ENCODE peak calls at places on chromosomes 13 and 19, in four cellular contexts. O, U, Y and H are unnamed samples.

GRCh38 chr13:99656843-99657506 is 155.7 kb downstream of the TM9SF2 start:
- DNase-seq in O (no peak), U (no peak), Y (no peak), H (no peak)

GRCh38 chr19:12774588-12775555 is at the start of gene HOOK2:
- DNase-seq in O (peak; percentile 99), U (peak; percentile 90), Y (peak; percentile 93), H (no peak)

GRCh38 chr19:54179921-54180452 is 7.0 kb upstream of the TMC4 start:
- DNase-seq in O (peak; percentile 72), U (no peak), Y (peak; percentile 70), H (peak; percentile 62)

GRCh38 chr13:98260357-98261164 is 83.5 kb upstream of the RNF113B start:
- DNase-seq in O (no peak), U (no peak), Y (no peak), H (no peak)

GRCh38 chr13:19183676-19184075 is 2.1 kb upstream of the TUBA3C start:
- DNase-seq in O (peak; percentile 2), U (no peak), Y (no peak), H (no peak)

GRCh38 chr19:18809149-18809978 is 18.3 kb upstream of the COMP start:
- DNase-seq in O (peak; percentile 38), U (no peak), Y (no peak), H (peak; percentile 76)

GRCh38 chr13:80840313-80840976 is 499.5 kb upstream of the SPRY2 start:
- DNase-seq in O (no peak), U (no peak), Y (no peak), H (no peak)

GRCh38 chr13:74206061-74206561 is 71.9 kb upstream of the KLF12 start:
- DNase-seq in O (no peak), U (no peak), Y (no peak), H (peak; percentile 69)

GRCh38 chr13:113950451-113951245 is 23.2 kb downstream of the C13orf46 start:
- DNase-seq in O (no peak), U (no peak), Y (peak; percentile 75), H (no peak)

GRCh38 chr19:58217069-58217481 is 11.6 kb upstream of the ZNF544 start:
- DNase-seq in O (no peak), U (no peak), Y (no peak), H (no peak)

GRCh38 chr13:49322702-49323101 is 75.0 kb downstream of the CDADC1 start:
- DNase-seq in O (no peak), U (no peak), Y (no peak), H (no peak)

GRCh38 chr13:113954046-113954841 is 19.6 kb downstream of the C13orf46 start:
- DNase-seq in O (no peak), U (no peak), Y (peak; percentile 64), H (no peak)

GRCh38 chr13:114076329-114076761 is 56.1 kb downstream of the RASA3 start:
- DNase-seq in O (no peak), U (no peak), Y (no peak), H (no peak)

GRCh38 chr13:35994131-35994966 is 136.8 kb downstream of the DCLK1 start:
- DNase-seq in O (no peak), U (peak; percentile 84), Y (no peak), H (peak; percentile 53)

GRCh38 chr19:12090807-12091206 is 26.3 kb downstream of the ZNF844 start:
- DNase-seq in O (peak; percentile 60), U (no peak), Y (peak; percentile 85), H (peak; percentile 35)

GRCh38 chr19:11735375-11735774 is 3.4 kb downstream of the ZNF823 start:
- DNase-seq in O (no peak), U (peak; percentile 43), Y (no peak), H (no peak)

GRCh38 chr19:15287496-15287895 is 44.8 kb downstream of the BRD4 start:
- DNase-seq in O (no peak), U (no peak), Y (peak; percentile 24), H (no peak)

GRCh38 chr19:47111682-47112165 is 1.9 kb downstream of the ZC3H4 start:
- DNase-seq in O (no peak), U (no peak), Y (no peak), H (no peak)

GRCh38 chr13:75537401-75538365 is at the start of gene COMMD6:
- DNase-seq in O (peak; percentile 73), U (peak; percentile 92), Y (peak; percentile 95), H (peak; percentile 87)
- TF ChIP-seq CTCF in O (no peak), U (no peak), Y (peak; percentile 79), H (peak; percentile 87)

DNA sequence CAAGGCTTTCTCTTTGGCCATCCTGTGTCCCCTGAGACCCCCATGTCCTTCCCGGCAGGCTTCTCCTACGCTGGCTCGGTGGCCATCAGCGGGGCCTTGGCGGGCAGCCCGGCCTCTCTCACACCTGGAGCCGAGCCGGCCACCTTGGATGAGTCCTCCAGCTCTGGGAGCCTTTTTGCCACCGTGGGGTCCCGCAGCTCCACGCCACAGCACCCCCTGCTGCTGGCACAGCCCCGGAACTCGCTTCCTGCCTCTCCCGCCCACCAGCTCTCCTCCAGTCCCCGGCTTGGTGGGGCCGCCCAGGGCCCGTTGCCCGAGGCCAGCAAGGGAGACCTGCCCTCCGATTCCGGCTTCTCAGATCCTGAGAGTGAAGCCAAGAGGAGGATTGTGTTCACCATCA is 14.2 kb downstream of the PLEKHJ1 start:
- DNase-seq in O (no peak), U (no peak), Y (no peak), H (no peak)
- TF ChIP-seq CTCF in O (no peak), U (no peak), Y (no peak), H (peak; percentile 49)

GRCh38 chr19:1469200-1469935 is 9.6 kb downstream of the C19orf25 start:
- DNase-seq in O (no peak), U (no peak), Y (peak; percentile 78), H (no peak)
- TF ChIP-seq CTCF in O (no peak), U (no peak), Y (no peak), H (no peak)

GRCh38 chr13:73179906-73180305 is 121.1 kb downstream of the KLF5 start:
- DNase-seq in O (no peak), U (no peak), Y (no peak), H (peak; percentile 69)

GRCh38 chr13:73177017-73177416 is 118.2 kb downstream of the KLF5 start:
- DNase-seq in O (no peak), U (no peak), Y (no peak), H (no peak)

GRCh38 chr13:73173160-73173905 is 114.5 kb downstream of the KLF5 start:
- DNase-seq in O (no peak), U (no peak), Y (no peak), H (no peak)

GRCh38 chr13:73174521-73175010 is 115.8 kb downstream of the KLF5 start:
- DNase-seq in O (no peak), U (no peak), Y (no peak), H (no peak)

DNA sequence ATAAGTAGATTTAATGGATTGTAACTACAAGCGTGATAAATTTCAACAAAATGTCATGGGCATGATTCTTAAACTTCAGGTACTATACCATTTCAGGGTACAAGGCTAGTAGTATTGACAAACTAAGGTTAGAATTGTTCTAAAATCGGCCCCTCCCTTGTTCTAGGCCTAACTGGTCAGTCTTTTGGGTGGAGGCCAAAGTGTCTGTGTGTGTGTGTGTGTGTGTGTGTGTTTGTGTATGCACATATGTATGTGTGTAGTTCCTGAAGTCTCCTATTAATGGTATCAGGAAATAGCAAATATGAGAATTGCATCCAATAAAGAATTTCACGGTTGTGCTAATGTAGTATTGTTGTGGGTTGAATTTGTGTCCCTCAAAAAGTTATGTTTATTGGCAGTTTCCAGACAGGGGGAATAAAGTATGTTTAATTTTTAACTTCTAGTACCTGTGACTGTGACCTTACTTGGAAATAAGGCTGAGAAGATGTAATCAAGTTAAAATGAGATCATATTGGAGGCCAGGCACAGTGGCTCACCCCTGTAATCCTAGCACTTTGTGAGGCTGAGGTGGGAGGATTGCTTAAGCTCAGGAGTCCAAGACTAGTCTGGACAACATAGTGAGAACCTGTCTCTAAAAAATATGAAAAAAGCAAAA is 119.2 kb downstream of the KLF5 start:
- DNase-seq in O (peak; percentile 47), U (no peak), Y (no peak), H (no peak)
- TF ChIP-seq CTCF in O (no peak), U (no peak), Y (no peak), H (no peak)

GRCh38 chr19:53092723-53093122 is 10.5 kb downstream of the ZNF160 start:
- DNase-seq in O (no peak), U (no peak), Y (no peak), H (no peak)

GRCh38 chr19:53091855-53092254 is 11.4 kb downstream of the ZNF160 start:
- DNase-seq in O (no peak), U (no peak), Y (no peak), H (no peak)

GRCh38 chr19:53091413-53091812 is 11.8 kb downstream of the ZNF160 start:
- DNase-seq in O (no peak), U (no peak), Y (no peak), H (no peak)

DNA sequence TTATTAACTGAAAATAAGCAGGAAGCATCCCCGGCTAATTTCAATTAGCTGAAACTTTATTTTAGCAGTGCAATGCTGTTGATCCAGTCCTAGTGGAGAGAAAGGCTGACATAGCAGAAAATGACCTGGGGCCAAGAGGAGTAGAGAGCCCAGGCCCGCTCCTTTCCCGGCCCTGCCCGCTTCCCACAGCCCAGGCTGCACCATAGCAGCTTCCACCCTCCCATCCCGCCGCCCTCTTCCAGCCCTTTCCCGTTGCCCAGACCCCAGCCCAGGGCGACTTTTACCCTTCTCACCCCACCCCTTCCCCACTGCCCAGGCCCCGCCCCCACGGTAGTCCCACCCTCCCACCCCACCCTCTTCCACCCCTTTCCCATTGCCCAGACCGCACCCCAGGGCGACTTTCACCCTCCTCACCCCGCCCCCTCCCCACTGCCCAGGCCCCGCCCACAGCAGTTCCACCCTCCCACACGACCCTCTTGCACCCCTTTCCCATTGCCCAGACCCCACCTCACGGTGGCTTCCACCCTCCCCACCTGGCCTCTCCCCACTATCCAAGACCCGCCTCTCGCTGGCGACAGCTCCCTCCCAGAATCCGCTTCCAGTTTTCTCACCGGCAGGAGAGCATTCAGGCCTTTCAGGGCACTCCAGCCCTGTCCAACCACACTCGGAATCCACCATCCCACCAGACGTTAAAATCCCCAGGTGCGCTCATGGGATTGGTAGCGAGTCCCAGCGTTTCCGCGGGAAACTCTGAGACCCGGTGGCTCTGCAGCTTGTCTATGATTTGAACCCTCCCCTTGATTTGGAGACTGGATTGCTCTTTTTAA is 8.3 kb downstream of the ZNF160 start:
- DNase-seq in O (no peak), U (no peak), Y (no peak), H (no peak)
- TF ChIP-seq CTCF in O (no peak), U (no peak), Y (no peak), H (no peak)